ENCODE peak calls at places on chromosome 3, in nine cellular contexts. F, U, W, I, G, Y, H, B and J are unnamed samples.

GRCh38 chr3:57756528-57757401 is 656 bp downstream of the SLMAP start:
- DNase-seq in I (no peak), W (peak; percentile 25), F (no peak), B (peak; percentile 30), Y (peak; percentile 16), G (peak; percentile 73), H (peak; percentile 30), U (peak; percentile 81), J (peak; percentile 79)

GRCh38 chr3:39103324-39103693 is 4.1 kb downstream of the GORASP1 start:
- DNase-seq in B (no peak), U (no peak), Y (no peak), F (no peak), W (no peak), H (no peak), I (no peak), G (no peak), J (no peak)

GRCh38 chr3:134277271-134277670 is 26.6 kb upstream of the RYK start:
- DNase-seq in B (no peak), H (no peak), Y (no peak), W (no peak), F (no peak), I (no peak), U (no peak), G (no peak), J (no peak)

GRCh38 chr3:157282261-157283191 is 122.6 kb upstream of the CCNL1 start:
- DNase-seq in Y (no peak), I (no peak), B (no peak), W (no peak), H (no peak), F (no peak), G (peak; percentile 100), U (peak; percentile 52), J (peak; percentile 32)

GRCh38 chr3:111591555-111591954 is 3.6 kb downstream of the ZBED2 start:
- DNase-seq in B (no peak), Y (no peak), G (no peak), W (no peak), U (no peak), F (no peak), H (no peak), I (no peak), J (no peak)

GRCh38 chr3:15331606-15332404 is 581 bp downstream of the SH3BP5 start:
- DNase-seq in F (peak; percentile 42), G (peak; percentile 51), I (peak; percentile 24), U (peak; percentile 65), W (no peak), Y (peak; percentile 34), H (peak; percentile 19), B (no peak), J (peak; percentile 27)

GRCh38 chr3:156888576-156888975 is 62.4 kb downstream of the LEKR1 start:
- DNase-seq in F (no peak), G (no peak), W (no peak), I (no peak), Y (peak; percentile 8), B (no peak), U (no peak), H (no peak), J (no peak)

GRCh38 chr3:66406186-66406585 is 94.6 kb downstream of the LRIG1 start:
- DNase-seq in Y (peak; percentile 79), F (no peak), H (no peak), W (no peak), U (peak; percentile 68), B (no peak), G (no peak), I (no peak), J (no peak)

GRCh38 chr3:55897573-55898224 is 410.6 kb upstream of the WNT5A start:
- DNase-seq in F (no peak), H (no peak), U (no peak), I (no peak), W (no peak), Y (no peak), G (no peak), B (no peak), J (no peak)

GRCh38 chr3:152961323-152961722 is 126.4 kb downstream of the P2RY1 start:
- DNase-seq in Y (no peak), F (no peak), W (no peak), U (no peak), G (peak; percentile 34), B (no peak), I (no peak), H (peak; percentile 35), J (no peak)